ENCODE peak calls at places on chromosome 19, in ten cellular contexts. S, L, M, C, V, F, D, J, I and X are unnamed samples.

GRCh38 chr19:41705393-41706174 is 2.8 kb upstream of the CEACAM5 start:
- DNase-seq in S (no peak), L (no peak), M (peak; percentile 55), C (no peak), V (peak; percentile 18), F (no peak), D (no peak), J (no peak), I (no peak), X (peak; percentile 42)

GRCh38 chr19:49684251-49684982 is 5.0 kb upstream of the ADM5 start:
- DNase-seq in S (peak; percentile 68), L (no peak), M (no peak), C (no peak), V (no peak), F (no peak), D (no peak), J (no peak), I (no peak), X (no peak)

GRCh38 chr19:3346677-3347353 is 19.6 kb upstream of the NFIC start:
- DNase-seq in S (no peak), L (no peak), M (peak; percentile 69), C (peak; percentile 76), V (no peak), F (no peak), D (no peak), J (no peak), I (no peak), X (peak; percentile 91)

GRCh38 chr19:42191855-42192254 is 25.6 kb downstream of the DEDD2 start:
- DNase-seq in S (no peak), L (no peak), M (peak; percentile 84), C (no peak), V (no peak), F (peak; percentile 63), D (no peak), J (no peak), I (no peak), X (no peak)

GRCh38 chr19:17262557-17262956 is 2.0 kb downstream of the USHBP1 start:
- DNase-seq in S (no peak), L (no peak), M (no peak), C (no peak), V (no peak), F (no peak), D (no peak), J (no peak), I (no peak), X (no peak)

GRCh38 chr19:16614941-16615340 is 13.1 kb downstream of the MED26 start:
- DNase-seq in S (no peak), L (no peak), M (no peak), C (no peak), V (no peak), F (no peak), D (no peak), J (no peak), I (no peak), X (no peak)

GRCh38 chr19:10863107-10863700 is 8.1 kb upstream of the CARM1 start:
- DNase-seq in S (no peak), L (no peak), M (no peak), C (no peak), V (no peak), F (peak; percentile 84), D (no peak), J (no peak), I (no peak), X (peak; percentile 55)

GRCh38 chr19:1757468-1758230 is 4.3 kb downstream of the ONECUT3 start:
- DNase-seq in S (no peak), L (no peak), M (no peak), C (no peak), V (no peak), F (no peak), D (no peak), J (no peak), I (no peak), X (no peak)

GRCh38 chr19:29485293-29485692 is 40.5 kb upstream of the VSTM2B start:
- DNase-seq in S (no peak), L (no peak), M (no peak), C (no peak), V (no peak), F (no peak), D (no peak), J (no peak), I (no peak), X (no peak)

GRCh38 chr19:52923782-52924593 is 760 bp upstream of the ZNF888 start:
- DNase-seq in S (no peak), L (no peak), M (peak; percentile 74), C (no peak), V (no peak), F (peak; percentile 28), D (no peak), J (no peak), I (no peak), X (peak; percentile 42)

GRCh38 chr19:48136547-48136946 is 25.9 kb upstream of the PLA2G4C start:
- DNase-seq in S (no peak), L (no peak), M (no peak), C (no peak), V (no peak), F (no peak), D (no peak), J (no peak), I (no peak), X (no peak)

GRCh38 chr19:13843104-13843921 is 33.6 kb upstream of the NANOS3 start:
- DNase-seq in S (peak; percentile 58), L (no peak), M (peak; percentile 75), C (no peak), V (no peak), F (peak; percentile 86), D (no peak), J (no peak), I (no peak), X (peak; percentile 89)

GRCh38 chr19:57664269-57665127 is 4.2 kb upstream of the ZSCAN4 start:
- DNase-seq in S (peak; percentile 89), L (no peak), M (peak; percentile 48), C (peak; percentile 10), V (no peak), F (peak; percentile 66), D (no peak), J (no peak), I (peak; percentile 94), X (peak; percentile 61)

GRCh38 chr19:49186108-49186507 is 28.5 kb downstream of the TRPM4 start:
- DNase-seq in S (no peak), L (no peak), M (no peak), C (no peak), V (no peak), F (no peak), D (no peak), J (no peak), I (no peak), X (no peak)